ENCODE peak calls at places on chromosome 11, in seven cellular contexts. One of them, this sample, is unnamed.
A peak's percentile ranks its signal among the peaks of the same experiment; 100 is the strongest.

GRCh38 chr11:27217948-27218410 is 145.0 kb downstream of the CCDC34 start:
- DNase-seq in sigmoid colon: no peak
- DNase-seq in stimulated activated CD4-positive, alpha-beta T cell treated with anti-CD3 and anti-CD28 coated beads, Interleukin-1b, Interleukin-23, amount 100 ng/mL, for 1 hour: no peak
- DNase-seq in T-helper 2 cell: no peak
- DNase-seq in mesenchymal stem cell: peak; percentile 71
- DNase-seq in activated T-helper 1 cell treated with anti-CD3 and anti-CD28 coated beads, Interleukin-2, amount 50 U/mL, for 16 hours: no peak
- DNase-seq in activated CD4-positive, alpha-beta T cell treated with anti-CD3 and anti-CD28 coated beads, Interleukin-2, amount 50 U/mL, for 48 hours: no peak
- DNase-seq in this sample: no peak

GRCh38 chr11:70913715-70914231 is 338.6 kb downstream of the SHANK2 start:
- DNase-seq in stimulated activated CD4-positive, alpha-beta T cell treated with anti-CD3 and anti-CD28 coated beads, Interleukin-1b, Interleukin-23, amount 100 ng/mL, for 1 hour: no peak
- DNase-seq in mesenchymal stem cell: no peak
- DNase-seq in activated T-helper 1 cell treated with anti-CD3 and anti-CD28 coated beads, Interleukin-2, amount 50 U/mL, for 16 hours: no peak
- DNase-seq in sigmoid colon: peak; percentile 77
- DNase-seq in T-helper 2 cell: no peak
- DNase-seq in activated CD4-positive, alpha-beta T cell treated with anti-CD3 and anti-CD28 coated beads, Interleukin-2, amount 50 U/mL, for 48 hours: no peak
- DNase-seq in this sample: no peak

GRCh38 chr11:74226907-74227306 is 55.8 kb downstream of the PPME1 start:
- DNase-seq in sigmoid colon: no peak
- DNase-seq in stimulated activated CD4-positive, alpha-beta T cell treated with anti-CD3 and anti-CD28 coated beads, Interleukin-1b, Interleukin-23, amount 100 ng/mL, for 1 hour: no peak
- DNase-seq in activated CD4-positive, alpha-beta T cell treated with anti-CD3 and anti-CD28 coated beads, Interleukin-2, amount 50 U/mL, for 48 hours: no peak
- DNase-seq in activated T-helper 1 cell treated with anti-CD3 and anti-CD28 coated beads, Interleukin-2, amount 50 U/mL, for 16 hours: no peak
- DNase-seq in mesenchymal stem cell: no peak
- DNase-seq in T-helper 2 cell: no peak
- DNase-seq in this sample: no peak

GRCh38 chr11:280762-281485 is 2.7 kb downstream of the NLRP6 start:
- DNase-seq in T-helper 2 cell: no peak
- DNase-seq in mesenchymal stem cell: no peak
- DNase-seq in activated T-helper 1 cell treated with anti-CD3 and anti-CD28 coated beads, Interleukin-2, amount 50 U/mL, for 16 hours: no peak
- DNase-seq in activated CD4-positive, alpha-beta T cell treated with anti-CD3 and anti-CD28 coated beads, Interleukin-2, amount 50 U/mL, for 48 hours: no peak
- DNase-seq in sigmoid colon: peak; percentile 56
- DNase-seq in stimulated activated CD4-positive, alpha-beta T cell treated with anti-CD3 and anti-CD28 coated beads, Interleukin-1b, Interleukin-23, amount 100 ng/mL, for 1 hour: no peak
- DNase-seq in this sample: no peak

GRCh38 chr11:986270-986951 is 50.1 kb downstream of the MUC6 start:
- DNase-seq in activated T-helper 1 cell treated with anti-CD3 and anti-CD28 coated beads, Interleukin-2, amount 50 U/mL, for 16 hours: no peak
- DNase-seq in mesenchymal stem cell: no peak
- DNase-seq in stimulated activated CD4-positive, alpha-beta T cell treated with anti-CD3 and anti-CD28 coated beads, Interleukin-1b, Interleukin-23, amount 100 ng/mL, for 1 hour: no peak
- DNase-seq in T-helper 2 cell: no peak
- DNase-seq in sigmoid colon: no peak
- DNase-seq in activated CD4-positive, alpha-beta T cell treated with anti-CD3 and anti-CD28 coated beads, Interleukin-2, amount 50 U/mL, for 48 hours: no peak
- DNase-seq in this sample: no peak

GRCh38 chr11:117016747-117017146 is 81.5 kb downstream of the SIK3 start:
- DNase-seq in T-helper 2 cell: no peak
- DNase-seq in activated CD4-positive, alpha-beta T cell treated with anti-CD3 and anti-CD28 coated beads, Interleukin-2, amount 50 U/mL, for 48 hours: no peak
- DNase-seq in activated T-helper 1 cell treated with anti-CD3 and anti-CD28 coated beads, Interleukin-2, amount 50 U/mL, for 16 hours: no peak
- DNase-seq in stimulated activated CD4-positive, alpha-beta T cell treated with anti-CD3 and anti-CD28 coated beads, Interleukin-1b, Interleukin-23, amount 100 ng/mL, for 1 hour: no peak
- DNase-seq in mesenchymal stem cell: no peak
- DNase-seq in sigmoid colon: no peak
- DNase-seq in this sample: no peak

GRCh38 chr11:726278-726915 is 20.4 kb downstream of the EPS8L2 start:
- DNase-seq in activated CD4-positive, alpha-beta T cell treated with anti-CD3 and anti-CD28 coated beads, Interleukin-2, amount 50 U/mL, for 48 hours: peak; percentile 53
- DNase-seq in sigmoid colon: peak; percentile 80
- DNase-seq in T-helper 2 cell: no peak
- DNase-seq in stimulated activated CD4-positive, alpha-beta T cell treated with anti-CD3 and anti-CD28 coated beads, Interleukin-1b, Interleukin-23, amount 100 ng/mL, for 1 hour: no peak
- DNase-seq in mesenchymal stem cell: no peak
- DNase-seq in activated T-helper 1 cell treated with anti-CD3 and anti-CD28 coated beads, Interleukin-2, amount 50 U/mL, for 16 hours: no peak
- DNase-seq in this sample: peak; percentile 62

GRCh38 chr11:65305501-65306268 is 9.0 kb upstream of the CDC42EP2 start:
- DNase-seq in sigmoid colon: peak; percentile 90
- DNase-seq in activated CD4-positive, alpha-beta T cell treated with anti-CD3 and anti-CD28 coated beads, Interleukin-2, amount 50 U/mL, for 48 hours: no peak
- DNase-seq in T-helper 2 cell: no peak
- DNase-seq in stimulated activated CD4-positive, alpha-beta T cell treated with anti-CD3 and anti-CD28 coated beads, Interleukin-1b, Interleukin-23, amount 100 ng/mL, for 1 hour: no peak
- DNase-seq in mesenchymal stem cell: peak; percentile 93
- DNase-seq in activated T-helper 1 cell treated with anti-CD3 and anti-CD28 coated beads, Interleukin-2, amount 50 U/mL, for 16 hours: no peak
- DNase-seq in this sample: no peak

GRCh38 chr11:71428861-71429435 is 19.2 kb downstream of the DHCR7 start:
- DNase-seq in activated T-helper 1 cell treated with anti-CD3 and anti-CD28 coated beads, Interleukin-2, amount 50 U/mL, for 16 hours: no peak
- DNase-seq in stimulated activated CD4-positive, alpha-beta T cell treated with anti-CD3 and anti-CD28 coated beads, Interleukin-1b, Interleukin-23, amount 100 ng/mL, for 1 hour: no peak
- DNase-seq in sigmoid colon: no peak
- DNase-seq in mesenchymal stem cell: no peak
- DNase-seq in T-helper 2 cell: no peak
- DNase-seq in activated CD4-positive, alpha-beta T cell treated with anti-CD3 and anti-CD28 coated beads, Interleukin-2, amount 50 U/mL, for 48 hours: no peak
- DNase-seq in this sample: no peak

GRCh38 chr11:93131709-93132108 is 66.1 kb downstream of the SLC36A4 start:
- DNase-seq in stimulated activated CD4-positive, alpha-beta T cell treated with anti-CD3 and anti-CD28 coated beads, Interleukin-1b, Interleukin-23, amount 100 ng/mL, for 1 hour: no peak
- DNase-seq in mesenchymal stem cell: no peak
- DNase-seq in T-helper 2 cell: no peak
- DNase-seq in activated CD4-positive, alpha-beta T cell treated with anti-CD3 and anti-CD28 coated beads, Interleukin-2, amount 50 U/mL, for 48 hours: no peak
- DNase-seq in sigmoid colon: no peak
- DNase-seq in activated T-helper 1 cell treated with anti-CD3 and anti-CD28 coated beads, Interleukin-2, amount 50 U/mL, for 16 hours: no peak
- DNase-seq in this sample: peak; percentile 8

GRCh38 chr11:58301576-58301975 is 33.5 kb upstream of the OR10W1 start:
- DNase-seq in activated CD4-positive, alpha-beta T cell treated with anti-CD3 and anti-CD28 coated beads, Interleukin-2, amount 50 U/mL, for 48 hours: no peak
- DNase-seq in activated T-helper 1 cell treated with anti-CD3 and anti-CD28 coated beads, Interleukin-2, amount 50 U/mL, for 16 hours: no peak
- DNase-seq in sigmoid colon: no peak
- DNase-seq in stimulated activated CD4-positive, alpha-beta T cell treated with anti-CD3 and anti-CD28 coated beads, Interleukin-1b, Interleukin-23, amount 100 ng/mL, for 1 hour: no peak
- DNase-seq in T-helper 2 cell: no peak
- DNase-seq in mesenchymal stem cell: no peak
- DNase-seq in this sample: no peak

GRCh38 chr11:128052912-128053641 is 534.3 kb downstream of the ETS1 start:
- DNase-seq in activated CD4-positive, alpha-beta T cell treated with anti-CD3 and anti-CD28 coated beads, Interleukin-2, amount 50 U/mL, for 48 hours: no peak
- DNase-seq in sigmoid colon: no peak
- DNase-seq in stimulated activated CD4-positive, alpha-beta T cell treated with anti-CD3 and anti-CD28 coated beads, Interleukin-1b, Interleukin-23, amount 100 ng/mL, for 1 hour: no peak
- DNase-seq in T-helper 2 cell: no peak
- DNase-seq in activated T-helper 1 cell treated with anti-CD3 and anti-CD28 coated beads, Interleukin-2, amount 50 U/mL, for 16 hours: no peak
- DNase-seq in mesenchymal stem cell: peak; percentile 40
- DNase-seq in this sample: no peak

GRCh38 chr11:2809854-2810253 is 75.7 kb downstream of the CDKN1C start:
- DNase-seq in activated T-helper 1 cell treated with anti-CD3 and anti-CD28 coated beads, Interleukin-2, amount 50 U/mL, for 16 hours: no peak
- DNase-seq in activated CD4-positive, alpha-beta T cell treated with anti-CD3 and anti-CD28 coated beads, Interleukin-2, amount 50 U/mL, for 48 hours: no peak
- DNase-seq in T-helper 2 cell: no peak
- DNase-seq in sigmoid colon: no peak
- DNase-seq in stimulated activated CD4-positive, alpha-beta T cell treated with anti-CD3 and anti-CD28 coated beads, Interleukin-1b, Interleukin-23, amount 100 ng/mL, for 1 hour: no peak
- DNase-seq in mesenchymal stem cell: no peak
- DNase-seq in this sample: no peak

GRCh38 chr11:133819916-133820315 is 25.4 kb downstream of the SPATA19 start:
- DNase-seq in sigmoid colon: no peak
- DNase-seq in stimulated activated CD4-positive, alpha-beta T cell treated with anti-CD3 and anti-CD28 coated beads, Interleukin-1b, Interleukin-23, amount 100 ng/mL, for 1 hour: no peak
- DNase-seq in T-helper 2 cell: no peak
- DNase-seq in activated CD4-positive, alpha-beta T cell treated with anti-CD3 and anti-CD28 coated beads, Interleukin-2, amount 50 U/mL, for 48 hours: no peak
- DNase-seq in mesenchymal stem cell: no peak
- DNase-seq in activated T-helper 1 cell treated with anti-CD3 and anti-CD28 coated beads, Interleukin-2, amount 50 U/mL, for 16 hours: no peak
- DNase-seq in this sample: no peak

GRCh38 chr11:64032050-64032449 is 3.7 kb upstream of the FLRT1 start:
- DNase-seq in activated T-helper 1 cell treated with anti-CD3 and anti-CD28 coated beads, Interleukin-2, amount 50 U/mL, for 16 hours: no peak
- DNase-seq in mesenchymal stem cell: peak; percentile 59
- DNase-seq in T-helper 2 cell: no peak
- DNase-seq in sigmoid colon: no peak
- DNase-seq in activated CD4-positive, alpha-beta T cell treated with anti-CD3 and anti-CD28 coated beads, Interleukin-2, amount 50 U/mL, for 48 hours: no peak
- DNase-seq in stimulated activated CD4-positive, alpha-beta T cell treated with anti-CD3 and anti-CD28 coated beads, Interleukin-1b, Interleukin-23, amount 100 ng/mL, for 1 hour: no peak
- DNase-seq in this sample: no peak

GRCh38 chr11:35160248-35160820 is 21.4 kb downstream of the CD44 start:
- DNase-seq in activated CD4-positive, alpha-beta T cell treated with anti-CD3 and anti-CD28 coated beads, Interleukin-2, amount 50 U/mL, for 48 hours: no peak
- DNase-seq in sigmoid colon: no peak
- DNase-seq in T-helper 2 cell: no peak
- DNase-seq in activated T-helper 1 cell treated with anti-CD3 and anti-CD28 coated beads, Interleukin-2, amount 50 U/mL, for 16 hours: no peak
- DNase-seq in stimulated activated CD4-positive, alpha-beta T cell treated with anti-CD3 and anti-CD28 coated beads, Interleukin-1b, Interleukin-23, amount 100 ng/mL, for 1 hour: no peak
- DNase-seq in mesenchymal stem cell: no peak
- DNase-seq in this sample: no peak

GRCh38 chr11:132055296-132055695 is 684.9 kb downstream of the NTM start:
- DNase-seq in T-helper 2 cell: no peak
- DNase-seq in activated T-helper 1 cell treated with anti-CD3 and anti-CD28 coated beads, Interleukin-2, amount 50 U/mL, for 16 hours: no peak
- DNase-seq in sigmoid colon: no peak
- DNase-seq in stimulated activated CD4-positive, alpha-beta T cell treated with anti-CD3 and anti-CD28 coated beads, Interleukin-1b, Interleukin-23, amount 100 ng/mL, for 1 hour: no peak
- DNase-seq in activated CD4-positive, alpha-beta T cell treated with anti-CD3 and anti-CD28 coated beads, Interleukin-2, amount 50 U/mL, for 48 hours: no peak
- DNase-seq in mesenchymal stem cell: peak; percentile 41
- DNase-seq in this sample: no peak

GRCh38 chr11:12395333-12395732 is 18.0 kb downstream of the PARVA start:
- DNase-seq in stimulated activated CD4-positive, alpha-beta T cell treated with anti-CD3 and anti-CD28 coated beads, Interleukin-1b, Interleukin-23, amount 100 ng/mL, for 1 hour: no peak
- DNase-seq in activated CD4-positive, alpha-beta T cell treated with anti-CD3 and anti-CD28 coated beads, Interleukin-2, amount 50 U/mL, for 48 hours: no peak
- DNase-seq in mesenchymal stem cell: no peak
- DNase-seq in sigmoid colon: no peak
- DNase-seq in T-helper 2 cell: no peak
- DNase-seq in activated T-helper 1 cell treated with anti-CD3 and anti-CD28 coated beads, Interleukin-2, amount 50 U/mL, for 16 hours: no peak
- DNase-seq in this sample: no peak

GRCh38 chr11:112163875-112164521 is at the start of gene IL18:
- DNase-seq in mesenchymal stem cell: peak; percentile 54
- DNase-seq in activated T-helper 1 cell treated with anti-CD3 and anti-CD28 coated beads, Interleukin-2, amount 50 U/mL, for 16 hours: no peak
- DNase-seq in sigmoid colon: peak; percentile 68
- DNase-seq in activated CD4-positive, alpha-beta T cell treated with anti-CD3 and anti-CD28 coated beads, Interleukin-2, amount 50 U/mL, for 48 hours: no peak
- DNase-seq in stimulated activated CD4-positive, alpha-beta T cell treated with anti-CD3 and anti-CD28 coated beads, Interleukin-1b, Interleukin-23, amount 100 ng/mL, for 1 hour: no peak
- DNase-seq in T-helper 2 cell: no peak
- DNase-seq in this sample: peak; percentile 41

GRCh38 chr11:128310676-128311445 is 276.5 kb downstream of the ETS1 start:
- DNase-seq in T-helper 2 cell: no peak
- DNase-seq in activated T-helper 1 cell treated with anti-CD3 and anti-CD28 coated beads, Interleukin-2, amount 50 U/mL, for 16 hours: no peak
- DNase-seq in activated CD4-positive, alpha-beta T cell treated with anti-CD3 and anti-CD28 coated beads, Interleukin-2, amount 50 U/mL, for 48 hours: no peak
- DNase-seq in stimulated activated CD4-positive, alpha-beta T cell treated with anti-CD3 and anti-CD28 coated beads, Interleukin-1b, Interleukin-23, amount 100 ng/mL, for 1 hour: no peak
- DNase-seq in mesenchymal stem cell: peak; percentile 57
- DNase-seq in sigmoid colon: no peak
- DNase-seq in this sample: no peak

GRCh38 chr11:100068116-100068515 is 619.0 kb upstream of the ARHGAP42 start:
- DNase-seq in stimulated activated CD4-positive, alpha-beta T cell treated with anti-CD3 and anti-CD28 coated beads, Interleukin-1b, Interleukin-23, amount 100 ng/mL, for 1 hour: no peak
- DNase-seq in activated T-helper 1 cell treated with anti-CD3 and anti-CD28 coated beads, Interleukin-2, amount 50 U/mL, for 16 hours: no peak
- DNase-seq in activated CD4-positive, alpha-beta T cell treated with anti-CD3 and anti-CD28 coated beads, Interleukin-2, amount 50 U/mL, for 48 hours: no peak
- DNase-seq in T-helper 2 cell: no peak
- DNase-seq in mesenchymal stem cell: no peak
- DNase-seq in sigmoid colon: no peak
- DNase-seq in this sample: no peak

GRCh38 chr11:132311703-132312102 is 941.3 kb downstream of the NTM start:
- DNase-seq in mesenchymal stem cell: no peak
- DNase-seq in sigmoid colon: no peak
- DNase-seq in T-helper 2 cell: no peak
- DNase-seq in activated CD4-positive, alpha-beta T cell treated with anti-CD3 and anti-CD28 coated beads, Interleukin-2, amount 50 U/mL, for 48 hours: no peak
- DNase-seq in stimulated activated CD4-positive, alpha-beta T cell treated with anti-CD3 and anti-CD28 coated beads, Interleukin-1b, Interleukin-23, amount 100 ng/mL, for 1 hour: no peak
- DNase-seq in activated T-helper 1 cell treated with anti-CD3 and anti-CD28 coated beads, Interleukin-2, amount 50 U/mL, for 16 hours: no peak
- DNase-seq in this sample: no peak

GRCh38 chr11:17595526-17596309 is 48.7 kb downstream of the OTOG start:
- DNase-seq in stimulated activated CD4-positive, alpha-beta T cell treated with anti-CD3 and anti-CD28 coated beads, Interleukin-1b, Interleukin-23, amount 100 ng/mL, for 1 hour: no peak
- DNase-seq in T-helper 2 cell: no peak
- DNase-seq in mesenchymal stem cell: no peak
- DNase-seq in activated T-helper 1 cell treated with anti-CD3 and anti-CD28 coated beads, Interleukin-2, amount 50 U/mL, for 16 hours: no peak
- DNase-seq in sigmoid colon: peak; percentile 59
- DNase-seq in activated CD4-positive, alpha-beta T cell treated with anti-CD3 and anti-CD28 coated beads, Interleukin-2, amount 50 U/mL, for 48 hours: no peak
- DNase-seq in this sample: no peak

GRCh38 chr11:103944251-103944944 is 92.0 kb upstream of the DDI1 start:
- DNase-seq in sigmoid colon: no peak
- DNase-seq in activated CD4-positive, alpha-beta T cell treated with anti-CD3 and anti-CD28 coated beads, Interleukin-2, amount 50 U/mL, for 48 hours: no peak
- DNase-seq in activated T-helper 1 cell treated with anti-CD3 and anti-CD28 coated beads, Interleukin-2, amount 50 U/mL, for 16 hours: no peak
- DNase-seq in T-helper 2 cell: no peak
- DNase-seq in mesenchymal stem cell: no peak
- DNase-seq in stimulated activated CD4-positive, alpha-beta T cell treated with anti-CD3 and anti-CD28 coated beads, Interleukin-1b, Interleukin-23, amount 100 ng/mL, for 1 hour: no peak
- DNase-seq in this sample: no peak

GRCh38 chr11:46277313-46277622 is 194 bp upstream of the CREB3L1 start:
- DNase-seq in mesenchymal stem cell: peak; percentile 76
- DNase-seq in activated CD4-positive, alpha-beta T cell treated with anti-CD3 and anti-CD28 coated beads, Interleukin-2, amount 50 U/mL, for 48 hours: no peak
- DNase-seq in stimulated activated CD4-positive, alpha-beta T cell treated with anti-CD3 and anti-CD28 coated beads, Interleukin-1b, Interleukin-23, amount 100 ng/mL, for 1 hour: no peak
- DNase-seq in activated T-helper 1 cell treated with anti-CD3 and anti-CD28 coated beads, Interleukin-2, amount 50 U/mL, for 16 hours: no peak
- DNase-seq in T-helper 2 cell: no peak
- DNase-seq in sigmoid colon: peak; percentile 81
- DNase-seq in this sample: no peak

GRCh38 chr11:17651061-17651460 is 68.3 kb upstream of the MYOD1 start:
- DNase-seq in stimulated activated CD4-positive, alpha-beta T cell treated with anti-CD3 and anti-CD28 coated beads, Interleukin-1b, Interleukin-23, amount 100 ng/mL, for 1 hour: no peak
- DNase-seq in activated CD4-positive, alpha-beta T cell treated with anti-CD3 and anti-CD28 coated beads, Interleukin-2, amount 50 U/mL, for 48 hours: no peak
- DNase-seq in mesenchymal stem cell: no peak
- DNase-seq in activated T-helper 1 cell treated with anti-CD3 and anti-CD28 coated beads, Interleukin-2, amount 50 U/mL, for 16 hours: no peak
- DNase-seq in T-helper 2 cell: no peak
- DNase-seq in sigmoid colon: no peak
- DNase-seq in this sample: no peak

GRCh38 chr11:100308202-100308601 is 378.9 kb upstream of the ARHGAP42 start:
- DNase-seq in mesenchymal stem cell: no peak
- DNase-seq in sigmoid colon: no peak
- DNase-seq in T-helper 2 cell: no peak
- DNase-seq in activated T-helper 1 cell treated with anti-CD3 and anti-CD28 coated beads, Interleukin-2, amount 50 U/mL, for 16 hours: no peak
- DNase-seq in stimulated activated CD4-positive, alpha-beta T cell treated with anti-CD3 and anti-CD28 coated beads, Interleukin-1b, Interleukin-23, amount 100 ng/mL, for 1 hour: no peak
- DNase-seq in activated CD4-positive, alpha-beta T cell treated with anti-CD3 and anti-CD28 coated beads, Interleukin-2, amount 50 U/mL, for 48 hours: no peak
- DNase-seq in this sample: no peak

GRCh38 chr11:122229611-122230386 is 113.8 kb upstream of the BLID start:
- DNase-seq in sigmoid colon: no peak
- DNase-seq in mesenchymal stem cell: no peak
- DNase-seq in stimulated activated CD4-positive, alpha-beta T cell treated with anti-CD3 and anti-CD28 coated beads, Interleukin-1b, Interleukin-23, amount 100 ng/mL, for 1 hour: no peak
- DNase-seq in activated T-helper 1 cell treated with anti-CD3 and anti-CD28 coated beads, Interleukin-2, amount 50 U/mL, for 16 hours: no peak
- DNase-seq in activated CD4-positive, alpha-beta T cell treated with anti-CD3 and anti-CD28 coated beads, Interleukin-2, amount 50 U/mL, for 48 hours: no peak
- DNase-seq in T-helper 2 cell: no peak
- DNase-seq in this sample: no peak

GRCh38 chr11:69312418-69313399 is 18.8 kb downstream of the MYEOV start:
- DNase-seq in activated T-helper 1 cell treated with anti-CD3 and anti-CD28 coated beads, Interleukin-2, amount 50 U/mL, for 16 hours: no peak
- DNase-seq in mesenchymal stem cell: no peak
- DNase-seq in sigmoid colon: peak; percentile 62
- DNase-seq in T-helper 2 cell: no peak
- DNase-seq in activated CD4-positive, alpha-beta T cell treated with anti-CD3 and anti-CD28 coated beads, Interleukin-2, amount 50 U/mL, for 48 hours: no peak
- DNase-seq in stimulated activated CD4-positive, alpha-beta T cell treated with anti-CD3 and anti-CD28 coated beads, Interleukin-1b, Interleukin-23, amount 100 ng/mL, for 1 hour: no peak
- DNase-seq in this sample: no peak

GRCh38 chr11:112977620-112978212 is 16.5 kb downstream of the NCAM1 start:
- DNase-seq in T-helper 2 cell: no peak
- DNase-seq in sigmoid colon: peak; percentile 65
- DNase-seq in stimulated activated CD4-positive, alpha-beta T cell treated with anti-CD3 and anti-CD28 coated beads, Interleukin-1b, Interleukin-23, amount 100 ng/mL, for 1 hour: no peak
- DNase-seq in activated CD4-positive, alpha-beta T cell treated with anti-CD3 and anti-CD28 coated beads, Interleukin-2, amount 50 U/mL, for 48 hours: no peak
- DNase-seq in mesenchymal stem cell: peak; percentile 91
- DNase-seq in activated T-helper 1 cell treated with anti-CD3 and anti-CD28 coated beads, Interleukin-2, amount 50 U/mL, for 16 hours: no peak
- DNase-seq in this sample: peak; percentile 74

GRCh38 chr11:71137376-71137775 is 115.0 kb downstream of the SHANK2 start:
- DNase-seq in activated T-helper 1 cell treated with anti-CD3 and anti-CD28 coated beads, Interleukin-2, amount 50 U/mL, for 16 hours: no peak
- DNase-seq in stimulated activated CD4-positive, alpha-beta T cell treated with anti-CD3 and anti-CD28 coated beads, Interleukin-1b, Interleukin-23, amount 100 ng/mL, for 1 hour: no peak
- DNase-seq in sigmoid colon: no peak
- DNase-seq in T-helper 2 cell: no peak
- DNase-seq in activated CD4-positive, alpha-beta T cell treated with anti-CD3 and anti-CD28 coated beads, Interleukin-2, amount 50 U/mL, for 48 hours: no peak
- DNase-seq in mesenchymal stem cell: no peak
- DNase-seq in this sample: no peak

GRCh38 chr11:122852071-122852831 is 14.0 kb downstream of the CRTAM start:
- DNase-seq in activated T-helper 1 cell treated with anti-CD3 and anti-CD28 coated beads, Interleukin-2, amount 50 U/mL, for 16 hours: no peak
- DNase-seq in sigmoid colon: no peak
- DNase-seq in stimulated activated CD4-positive, alpha-beta T cell treated with anti-CD3 and anti-CD28 coated beads, Interleukin-1b, Interleukin-23, amount 100 ng/mL, for 1 hour: no peak
- DNase-seq in mesenchymal stem cell: no peak
- DNase-seq in T-helper 2 cell: no peak
- DNase-seq in activated CD4-positive, alpha-beta T cell treated with anti-CD3 and anti-CD28 coated beads, Interleukin-2, amount 50 U/mL, for 48 hours: peak; percentile 29
- DNase-seq in this sample: no peak